ENCODE peak calls at places on chromosomes 7 and 10, in ten cellular contexts. One of them, this sample, is unnamed.

GRCh38 chr10:128130051-128130450 is 3.8 kb upstream of the MKI67 start:
- DNase-seq in small intestine: no peak
- DNase-seq in psoas muscle: no peak
- DNase-seq in lower lobe of right lung: no peak
- DNase-seq in heart right ventricle: no peak
- DNase-seq in suprapubic skin: no peak
- DNase-seq in ascending aorta: no peak
- DNase-seq in fibroblast of lung: peak
- DNase-seq in aorta: no peak
- DNase-seq in breast epithelium: no peak
- DNase-seq in this sample: no peak

GRCh38 chr10:47050618-47051455 is 139.6 kb downstream of the PTPN20 start:
- DNase-seq in small intestine: no peak
- DNase-seq in psoas muscle: no peak
- DNase-seq in lower lobe of right lung: no peak
- DNase-seq in heart right ventricle: no peak
- DNase-seq in suprapubic skin: peak
- DNase-seq in ascending aorta: peak
- DNase-seq in fibroblast of lung: no peak
- DNase-seq in aorta: no peak
- DNase-seq in breast epithelium: no peak
- DNase-seq in this sample: no peak

GRCh38 chr7:155460926-155461613 is 3.1 kb downstream of the EN2 start:
- DNase-seq in small intestine: no peak
- DNase-seq in psoas muscle: no peak
- DNase-seq in lower lobe of right lung: no peak
- DNase-seq in heart right ventricle: no peak
- DNase-seq in suprapubic skin: no peak
- DNase-seq in ascending aorta: no peak
- DNase-seq in fibroblast of lung: no peak
- DNase-seq in aorta: no peak
- DNase-seq in breast epithelium: no peak
- DNase-seq in this sample: no peak

GRCh38 chr10:101161494-101162299 is 30.6 kb downstream of the TLX1 start:
- DNase-seq in small intestine: peak
- DNase-seq in psoas muscle: peak
- DNase-seq in lower lobe of right lung: peak
- DNase-seq in heart right ventricle: peak
- DNase-seq in suprapubic skin: no peak
- DNase-seq in ascending aorta: peak
- DNase-seq in fibroblast of lung: peak
- DNase-seq in aorta: peak
- DNase-seq in breast epithelium: peak
- DNase-seq in this sample: peak

GRCh38 chr10:103277713-103278299 is 868 bp downstream of the INA start:
- DNase-seq in small intestine: no peak
- DNase-seq in psoas muscle: no peak
- DNase-seq in lower lobe of right lung: no peak
- DNase-seq in heart right ventricle: no peak
- DNase-seq in suprapubic skin: no peak
- DNase-seq in ascending aorta: no peak
- DNase-seq in fibroblast of lung: no peak
- DNase-seq in aorta: no peak
- DNase-seq in breast epithelium: no peak
- DNase-seq in this sample: no peak

GRCh38 chr10:35391153-35391953 is 55.0 kb downstream of the CCNY start:
- DNase-seq in small intestine: no peak
- DNase-seq in psoas muscle: no peak
- DNase-seq in lower lobe of right lung: no peak
- DNase-seq in heart right ventricle: no peak
- DNase-seq in suprapubic skin: no peak
- DNase-seq in ascending aorta: no peak
- DNase-seq in fibroblast of lung: no peak
- DNase-seq in aorta: no peak
- DNase-seq in breast epithelium: no peak
- DNase-seq in this sample: no peak

GRCh38 chr7:120320218-120320961 is 47.4 kb downstream of the KCND2 start:
- DNase-seq in small intestine: no peak
- DNase-seq in psoas muscle: no peak
- DNase-seq in lower lobe of right lung: no peak
- DNase-seq in heart right ventricle: no peak
- DNase-seq in suprapubic skin: no peak
- DNase-seq in ascending aorta: no peak
- DNase-seq in fibroblast of lung: no peak
- DNase-seq in aorta: no peak
- DNase-seq in breast epithelium: no peak
- DNase-seq in this sample: no peak

GRCh38 chr10:18235477-18235876 is 95.3 kb downstream of the CACNB2 start:
- DNase-seq in small intestine: no peak
- DNase-seq in psoas muscle: no peak
- DNase-seq in lower lobe of right lung: no peak
- DNase-seq in heart right ventricle: no peak
- DNase-seq in suprapubic skin: no peak
- DNase-seq in ascending aorta: no peak
- DNase-seq in fibroblast of lung: no peak
- DNase-seq in aorta: no peak
- DNase-seq in breast epithelium: no peak
- DNase-seq in this sample: no peak

GRCh38 chr7:151868805-151869188 is 8.1 kb downstream of the PRKAG2 start:
- DNase-seq in small intestine: no peak
- DNase-seq in psoas muscle: no peak
- DNase-seq in lower lobe of right lung: no peak
- DNase-seq in heart right ventricle: no peak
- DNase-seq in suprapubic skin: no peak
- DNase-seq in ascending aorta: no peak
- DNase-seq in fibroblast of lung: no peak
- DNase-seq in aorta: no peak
- DNase-seq in breast epithelium: no peak
- DNase-seq in this sample: no peak

GRCh38 chr7:151869457-151869856 is 7.5 kb downstream of the PRKAG2 start:
- DNase-seq in small intestine: no peak
- DNase-seq in psoas muscle: peak
- DNase-seq in lower lobe of right lung: no peak
- DNase-seq in heart right ventricle: no peak
- DNase-seq in suprapubic skin: no peak
- DNase-seq in ascending aorta: no peak
- DNase-seq in fibroblast of lung: no peak
- DNase-seq in aorta: peak
- DNase-seq in breast epithelium: no peak
- DNase-seq in this sample: no peak

GRCh38 chr7:151871189-151871735 is 5.7 kb downstream of the PRKAG2 start:
- DNase-seq in small intestine: no peak
- DNase-seq in psoas muscle: no peak
- DNase-seq in lower lobe of right lung: no peak
- DNase-seq in heart right ventricle: no peak
- DNase-seq in suprapubic skin: no peak
- DNase-seq in ascending aorta: no peak
- DNase-seq in fibroblast of lung: no peak
- DNase-seq in aorta: no peak
- DNase-seq in breast epithelium: no peak
- DNase-seq in this sample: no peak

GRCh38 chr7:151871904-151872303 is 5.0 kb downstream of the PRKAG2 start:
- DNase-seq in small intestine: no peak
- DNase-seq in psoas muscle: peak
- DNase-seq in lower lobe of right lung: no peak
- DNase-seq in heart right ventricle: no peak
- DNase-seq in suprapubic skin: no peak
- DNase-seq in ascending aorta: no peak
- DNase-seq in fibroblast of lung: no peak
- DNase-seq in aorta: peak
- DNase-seq in breast epithelium: no peak
- DNase-seq in this sample: no peak

DNA sequence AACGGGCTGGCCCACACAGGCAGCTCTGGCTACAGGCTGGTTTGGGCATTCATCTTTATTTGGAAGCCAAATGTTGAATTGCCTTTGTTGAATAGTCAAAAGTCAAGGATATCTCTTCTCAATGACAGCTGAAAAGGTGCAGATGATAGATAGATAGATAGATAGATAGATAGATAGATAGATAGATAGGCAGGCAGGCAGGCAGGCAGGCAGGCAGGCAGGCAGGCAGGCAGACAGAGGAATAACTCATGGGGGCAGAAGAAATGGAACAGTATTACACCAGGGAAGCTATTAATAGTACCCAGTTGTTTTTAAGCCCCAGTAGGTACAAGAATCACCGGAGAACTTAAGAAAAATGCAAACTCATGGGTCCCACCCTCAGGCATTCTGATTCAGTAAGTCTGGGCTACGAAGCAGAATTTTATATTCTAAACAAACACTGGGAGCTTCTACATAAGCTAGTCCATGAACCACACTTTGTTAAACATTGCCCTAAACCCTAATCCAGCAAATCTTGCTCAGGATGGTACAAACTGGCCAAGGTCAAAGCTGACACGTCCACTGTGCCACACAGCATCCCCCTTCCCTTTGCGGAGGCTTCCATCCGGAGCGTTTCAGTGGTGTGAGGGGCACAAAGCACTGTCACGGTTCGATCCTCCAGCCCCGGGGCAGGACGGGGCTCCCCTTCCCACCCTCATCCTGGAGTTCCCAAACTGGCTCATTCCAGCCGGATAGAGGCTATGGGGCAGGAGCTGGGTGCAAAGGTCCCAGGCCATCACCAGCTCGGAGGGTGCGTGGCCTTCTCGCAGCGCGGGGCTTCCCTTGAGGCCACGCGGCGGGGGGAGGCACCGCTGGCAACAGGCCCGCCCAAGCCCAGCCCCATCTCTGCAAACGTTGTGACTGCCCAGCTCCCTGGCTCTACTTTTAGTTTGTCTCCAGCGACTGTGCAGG is 6.7 kb downstream of the PRKAG2 start:
- DNase-seq in small intestine: no peak
- DNase-seq in psoas muscle: no peak
- DNase-seq in lower lobe of right lung: no peak
- DNase-seq in heart right ventricle: no peak
- DNase-seq in suprapubic skin: no peak
- DNase-seq in ascending aorta: no peak
- DNase-seq in fibroblast of lung: no peak
- DNase-seq in aorta: peak
- DNase-seq in breast epithelium: no peak
- DNase-seq in this sample: no peak
- H3K27ac ChIP-seq in small intestine: no peak
- H3K27ac ChIP-seq in psoas muscle: no peak
- H3K27ac ChIP-seq in lower lobe of right lung: no peak
- H3K27ac ChIP-seq in heart right ventricle: peak
- H3K27ac ChIP-seq in suprapubic skin: no peak
- H3K27ac ChIP-seq in ascending aorta: no peak
- H3K27ac ChIP-seq in fibroblast of lung: no peak
- H3K27ac ChIP-seq in aorta: no peak
- H3K27ac ChIP-seq in breast epithelium: peak
- H3K27ac ChIP-seq in this sample: no peak

GRCh38 chr10:61906502-61906901 is 5.0 kb downstream of the ARID5B start:
- DNase-seq in small intestine: no peak
- DNase-seq in psoas muscle: no peak
- DNase-seq in lower lobe of right lung: no peak
- DNase-seq in heart right ventricle: no peak
- DNase-seq in suprapubic skin: no peak
- DNase-seq in ascending aorta: no peak
- DNase-seq in fibroblast of lung: no peak
- DNase-seq in aorta: no peak
- DNase-seq in breast epithelium: no peak
- DNase-seq in this sample: no peak
- H3K4me3 ChIP-seq in small intestine: no peak
- H3K4me3 ChIP-seq in psoas muscle: no peak
- H3K4me3 ChIP-seq in lower lobe of right lung: no peak
- H3K4me3 ChIP-seq in heart right ventricle: no peak
- H3K4me3 ChIP-seq in suprapubic skin: no peak
- H3K4me3 ChIP-seq in ascending aorta: no peak
- H3K4me3 ChIP-seq in fibroblast of lung: no peak
- H3K4me3 ChIP-seq in aorta: no peak
- H3K4me3 ChIP-seq in breast epithelium: no peak
- H3K4me3 ChIP-seq in this sample: no peak

GRCh38 chr10:109906346-109906745 is 17.0 kb downstream of the XPNPEP1 start:
- DNase-seq in small intestine: peak
- DNase-seq in psoas muscle: no peak
- DNase-seq in lower lobe of right lung: no peak
- DNase-seq in heart right ventricle: no peak
- DNase-seq in suprapubic skin: no peak
- DNase-seq in ascending aorta: no peak
- DNase-seq in fibroblast of lung: no peak
- DNase-seq in aorta: no peak
- DNase-seq in breast epithelium: no peak
- DNase-seq in this sample: no peak

GRCh38 chr10:109899578-109900355 is 23.5 kb downstream of the XPNPEP1 start:
- DNase-seq in small intestine: no peak
- DNase-seq in psoas muscle: no peak
- DNase-seq in lower lobe of right lung: no peak
- DNase-seq in heart right ventricle: no peak
- DNase-seq in suprapubic skin: no peak
- DNase-seq in ascending aorta: no peak
- DNase-seq in fibroblast of lung: peak
- DNase-seq in aorta: no peak
- DNase-seq in breast epithelium: peak
- DNase-seq in this sample: peak

GRCh38 chr10:109904397-109904796 is 18.9 kb downstream of the XPNPEP1 start:
- DNase-seq in small intestine: no peak
- DNase-seq in psoas muscle: no peak
- DNase-seq in lower lobe of right lung: no peak
- DNase-seq in heart right ventricle: no peak
- DNase-seq in suprapubic skin: no peak
- DNase-seq in ascending aorta: no peak
- DNase-seq in fibroblast of lung: no peak
- DNase-seq in aorta: no peak
- DNase-seq in breast epithelium: no peak
- DNase-seq in this sample: no peak

GRCh38 chr10:109898666-109899577 is 24.4 kb downstream of the XPNPEP1 start:
- DNase-seq in small intestine: peak
- DNase-seq in psoas muscle: no peak
- DNase-seq in lower lobe of right lung: no peak
- DNase-seq in heart right ventricle: peak
- DNase-seq in suprapubic skin: no peak
- DNase-seq in ascending aorta: peak
- DNase-seq in fibroblast of lung: no peak
- DNase-seq in aorta: no peak
- DNase-seq in breast epithelium: no peak
- DNase-seq in this sample: no peak

GRCh38 chr10:109902992-109903947 is 20.0 kb downstream of the XPNPEP1 start:
- DNase-seq in small intestine: no peak
- DNase-seq in psoas muscle: no peak
- DNase-seq in lower lobe of right lung: no peak
- DNase-seq in heart right ventricle: no peak
- DNase-seq in suprapubic skin: no peak
- DNase-seq in ascending aorta: no peak
- DNase-seq in fibroblast of lung: no peak
- DNase-seq in aorta: no peak
- DNase-seq in breast epithelium: no peak
- DNase-seq in this sample: peak
- H3K27ac ChIP-seq in small intestine: peak
- H3K27ac ChIP-seq in psoas muscle: peak
- H3K27ac ChIP-seq in lower lobe of right lung: peak
- H3K27ac ChIP-seq in heart right ventricle: peak
- H3K27ac ChIP-seq in suprapubic skin: peak
- H3K27ac ChIP-seq in ascending aorta: peak
- H3K27ac ChIP-seq in fibroblast of lung: no peak
- H3K27ac ChIP-seq in aorta: no peak
- H3K27ac ChIP-seq in breast epithelium: peak
- H3K27ac ChIP-seq in this sample: peak

DNA sequence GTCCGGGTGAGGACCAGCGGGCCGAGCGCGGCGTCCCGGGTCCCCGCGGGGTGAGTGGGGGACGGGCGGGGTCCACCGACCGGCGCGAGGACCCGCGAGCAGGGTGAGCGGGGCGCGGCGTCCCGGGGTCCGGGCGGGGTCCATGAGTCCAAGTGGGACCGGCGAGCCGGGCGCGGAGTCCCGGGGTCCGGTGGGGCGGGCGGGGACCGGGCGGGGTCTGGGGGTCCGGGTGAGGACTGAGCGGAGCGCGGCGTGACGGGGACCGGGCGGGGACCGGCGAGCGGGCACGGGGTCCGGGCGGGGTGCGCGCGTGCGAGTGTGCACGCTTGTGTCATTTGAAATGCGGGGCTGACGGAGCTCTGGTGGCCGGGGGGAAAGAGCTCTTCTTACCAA is 750 bp downstream of the CELF2 start:
- DNase-seq in small intestine: no peak
- DNase-seq in psoas muscle: peak
- DNase-seq in lower lobe of right lung: peak
- DNase-seq in heart right ventricle: peak
- DNase-seq in suprapubic skin: no peak
- DNase-seq in ascending aorta: no peak
- DNase-seq in fibroblast of lung: no peak
- DNase-seq in aorta: peak
- DNase-seq in breast epithelium: no peak
- DNase-seq in this sample: no peak
- H3K4me3 ChIP-seq in small intestine: peak
- H3K4me3 ChIP-seq in psoas muscle: peak
- H3K4me3 ChIP-seq in lower lobe of right lung: peak
- H3K4me3 ChIP-seq in heart right ventricle: peak
- H3K4me3 ChIP-seq in suprapubic skin: peak
- H3K4me3 ChIP-seq in ascending aorta: peak
- H3K4me3 ChIP-seq in fibroblast of lung: peak
- H3K4me3 ChIP-seq in aorta: peak
- H3K4me3 ChIP-seq in breast epithelium: peak
- H3K4me3 ChIP-seq in this sample: no peak